ENCODE peak calls at places on chromosomes 12 and 14, in four cellular contexts. A is heart right ventricle, M is astrocyte of the cerebellum, Q is B cell. D is an unnamed sample.

GRCh38 chr12:57477710-57478681 is 1.7 kb downstream of the ARHGAP9 start:
- DNase-seq in M (no peak), A (no peak), Q (peak; percentile 68), D (no peak)

GRCh38 chr12:116427200-116427932 is 131.8 kb upstream of the MAP1LC3B2 start:
- DNase-seq in A (no peak), M (no peak), Q (no peak), D (no peak)

GRCh38 chr12:105980048-105980447 is 158.7 kb downstream of the NUAK1 start:
- DNase-seq in M (no peak), Q (no peak), A (no peak), D (no peak)

GRCh38 chr12:30908389-30909087 is 18.0 kb upstream of the TSPAN11 start:
- DNase-seq in M (peak; percentile 97), Q (no peak), A (no peak), D (no peak)

GRCh38 chr12:51869490-51869865 is 18.4 kb upstream of the ANKRD33 start:
- DNase-seq in M (no peak), A (no peak), Q (no peak), D (no peak)

GRCh38 chr12:29187756-29188155 is 38.7 kb downstream of the FAR2 start:
- DNase-seq in Q (no peak), M (no peak), A (no peak), D (no peak)

GRCh38 chr12:57766464-57767311 is at the start of gene CYP27B1:
- DNase-seq in Q (peak; percentile 29), M (no peak), A (no peak), D (no peak)

GRCh38 chr14:97218713-97219355 is 421.7 kb downstream of the VRK1 start:
- DNase-seq in M (no peak), Q (peak; percentile 14), A (peak; percentile 7), D (no peak)

GRCh38 chr14:64225156-64225757 is 68.9 kb downstream of the ESR2 start:
- DNase-seq in M (no peak), A (no peak), Q (no peak), D (no peak)

GRCh38 chr12:97181571-97182265 is 274.7 kb downstream of the NEDD1 start:
- DNase-seq in A (no peak), M (no peak), Q (no peak), D (no peak)

GRCh38 chr12:68370006-68370590 is 37.9 kb upstream of the MDM1 start:
- DNase-seq in Q (no peak), A (no peak), M (no peak), D (no peak)

GRCh38 chr14:97485172-97485571 is 688.0 kb downstream of the VRK1 start:
- DNase-seq in A (no peak), Q (no peak), M (no peak), D (no peak)

GRCh38 chr14:104882325-104882973 is 17.4 kb downstream of the CEP170B start:
- DNase-seq in Q (no peak), M (no peak), A (peak; percentile 9), D (no peak)

GRCh38 chr14:63045234-63045611 is at the start of gene KCNH5:
- DNase-seq in A (peak; percentile 25), M (no peak), Q (no peak), D (no peak)

GRCh38 chr14:58736606-58737005 is 98.8 kb downstream of the DACT1 start:
- DNase-seq in A (no peak), Q (no peak), M (no peak), D (no peak)

GRCh38 chr14:60222820-60223219 is 26.2 kb upstream of the PPM1A start:
- DNase-seq in A (peak; percentile 73), M (no peak), Q (no peak), D (no peak)

GRCh38 chr12:1811281-1811947 is 9.0 kb upstream of the LRTM2 start:
- DNase-seq in Q (no peak), M (peak; percentile 5), A (no peak), D (no peak)

GRCh38 chr12:130044991-130045621 is 117.2 kb upstream of the FZD10 start:
- DNase-seq in M (no peak), Q (no peak), A (no peak), D (no peak)

GRCh38 chr12:119061208-119061796 is 80.0 kb downstream of the SRRM4 start:
- DNase-seq in M (peak; percentile 3), A (peak; percentile 54), Q (peak; percentile 4), D (no peak)

GRCh38 chr12:62562892-62563291 is 96.3 kb downstream of the MON2 start:
- DNase-seq in A (no peak), Q (no peak), M (no peak), D (no peak)

GRCh38 chr12:56221233-56221756 is 427 bp downstream of the RNF41 start:
- DNase-seq in Q (no peak), A (peak; percentile 49), M (peak; percentile 68), D (no peak)

GRCh38 chr14:51337520-51337919 is 97.5 kb downstream of the TMX1 start:
- DNase-seq in M (no peak), Q (no peak), A (no peak), D (no peak)

GRCh38 chr12:52082988-52083637 is 3.6 kb downstream of the SMIM41 start:
- DNase-seq in A (peak; percentile 72), M (no peak), Q (peak; percentile 82), D (no peak)

GRCh38 chr14:78606111-78606510 is 435.9 kb downstream of the NRXN3 start:
- DNase-seq in A (no peak), M (peak; percentile 23), Q (no peak), D (no peak)

GRCh38 chr14:81889529-81889928 is 355.9 kb upstream of the SEL1L start:
- DNase-seq in Q (no peak), M (no peak), A (no peak), D (no peak)

GRCh38 chr12:7439579-7440505 is 4.1 kb downstream of the CD163L1 start:
- DNase-seq in M (peak; percentile 13), A (peak; percentile 37), Q (peak; percentile 4), D (no peak)

GRCh38 chr14:56005580-56006053 is 112.6 kb upstream of the PELI2 start:
- DNase-seq in A (no peak), M (peak; percentile 36), Q (no peak), D (peak; percentile 41)

GRCh38 chr14:55610717-55611370 is 30.8 kb downstream of the KTN1 start:
- DNase-seq in A (no peak), Q (no peak), M (no peak), D (no peak)

GRCh38 chr12:108214486-108214885 is 85.4 kb downstream of the WSCD2 start:
- DNase-seq in A (peak; percentile 33), Q (no peak), M (peak; percentile 3), D (no peak)

GRCh38 chr14:26531894-26532293 is 65.9 kb downstream of the NOVA1 start:
- DNase-seq in Q (no peak), M (peak; percentile 49), A (no peak), D (no peak)
- TF ChIP-seq CTCF in Q (no peak), M (peak; percentile 47), A (no peak), D (no peak)

DNA sequence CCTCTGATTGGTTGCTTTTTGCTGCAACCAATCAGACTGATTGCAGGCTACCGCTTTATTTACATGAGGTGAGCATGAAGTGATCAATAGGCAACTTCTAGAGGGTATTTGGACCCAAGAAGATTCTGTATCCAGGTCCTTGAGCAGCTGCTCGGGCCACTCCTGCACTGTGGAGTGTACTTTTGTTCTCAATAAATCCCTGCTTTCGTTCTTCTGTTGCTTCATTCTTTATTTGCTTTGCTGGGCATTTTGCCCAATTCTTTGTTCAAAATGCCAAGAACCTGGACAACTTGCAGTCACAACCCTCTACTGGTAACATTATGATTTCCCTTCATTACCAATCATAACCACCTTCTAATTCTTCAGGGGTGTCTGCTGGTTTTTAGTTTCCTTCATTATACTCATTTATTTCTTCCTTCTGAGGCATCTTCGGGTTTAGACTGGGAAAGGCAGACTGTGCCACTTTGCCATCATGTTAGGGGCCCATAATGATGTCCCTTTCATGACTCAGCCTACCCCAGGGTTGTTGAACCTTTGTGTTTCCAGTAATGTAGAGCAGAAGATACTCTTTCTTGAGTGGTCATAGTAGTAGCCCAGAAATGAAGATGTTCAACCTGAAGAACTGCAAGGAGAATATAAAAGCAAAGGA is 43.4 kb upstream of the LIMA1 start:
- DNase-seq in A (no peak), Q (no peak), M (peak; percentile 45), D (no peak)
- TF ChIP-seq CTCF in A (no peak), Q (no peak), M (no peak), D (no peak)

DNA sequence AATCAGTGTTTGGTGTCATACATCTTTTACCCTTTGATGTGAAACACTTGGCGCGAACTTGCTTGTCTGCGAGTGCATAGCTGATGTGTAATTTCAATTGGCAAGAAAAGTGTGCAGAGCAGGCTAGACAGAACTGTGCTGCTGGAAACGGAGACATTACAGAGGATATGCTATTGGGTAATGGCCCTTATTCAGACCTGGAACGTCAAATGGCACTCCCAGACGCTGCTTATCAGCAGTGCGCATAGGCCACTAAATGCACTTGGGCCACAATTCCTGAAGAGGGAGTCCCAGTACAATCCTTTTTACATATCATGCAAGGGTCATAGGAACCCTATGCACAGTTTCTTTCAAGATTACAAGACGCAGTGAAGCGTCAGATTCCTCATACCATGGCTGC is 15.7 kb upstream of the SLC10A1 start:
- DNase-seq in A (no peak), Q (no peak), M (no peak), D (no peak)
- TF ChIP-seq CTCF in A (no peak), Q (no peak), M (no peak), D (no peak)

DNA sequence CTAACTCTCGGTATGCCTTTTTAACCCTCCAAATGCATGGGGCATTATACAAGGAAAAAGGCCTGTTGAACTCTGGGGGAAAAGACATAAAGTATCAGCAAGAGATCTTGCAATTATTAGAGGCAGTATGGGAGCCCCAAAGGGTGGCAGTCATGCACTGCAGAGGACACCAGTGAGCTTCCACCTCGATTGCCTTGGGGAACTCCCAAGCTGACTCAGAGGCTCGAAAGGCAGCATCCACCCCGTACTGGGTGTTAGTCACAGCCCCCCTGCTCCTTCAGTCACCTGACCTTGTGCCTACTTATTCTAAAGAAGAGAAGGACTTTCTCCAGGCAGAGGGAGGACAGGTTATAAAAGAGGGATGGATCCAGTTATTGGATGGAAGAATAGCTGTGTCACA is 781.4 kb upstream of the TMEM132C start:
- DNase-seq in M (peak; percentile 69), Q (no peak), A (no peak), D (no peak)
- TF ChIP-seq CTCF in M (peak; percentile 52), Q (no peak), A (no peak), D (no peak)